ENCODE peak calls at places on chromosomes 12 and 14, in four cellular contexts. C is GM06990; O is CD8-positive, alpha-beta T cell; A is foreskin fibroblast. U is an unnamed sample.

GRCh38 chr14:32991706-32992105 is 53.0 kb downstream of the NPAS3 start:
- DNase-seq in C (no peak), O (no peak), A (no peak), U (no peak)

GRCh38 chr12:127588224-127588623 is 678.7 kb upstream of the TMEM132C start:
- DNase-seq in C (no peak), O (no peak), A (peak), U (peak)

GRCh38 chr12:123942911-123943648 is 29.6 kb downstream of the CCDC92 start:
- DNase-seq in C (no peak), O (no peak), A (peak), U (peak)

GRCh38 chr12:3195859-3196483 is 118.8 kb downstream of the TSPAN9 start:
- DNase-seq in C (no peak), O (no peak), A (no peak), U (no peak)

GRCh38 chr14:104805326-104805678 is 4.4 kb downstream of the ZBTB42 start:
- DNase-seq in C (no peak), O (no peak), A (peak), U (no peak)

GRCh38 chr12:32558941-32559340 is 120.2 kb upstream of the DNM1L start:
- DNase-seq in C (peak), O (no peak), A (peak), U (peak)

GRCh38 chr12:79487386-79488110 is 203.2 kb downstream of the PAWR start:
- DNase-seq in C (no peak), O (no peak), A (no peak), U (no peak)

GRCh38 chr14:36659010-36659821 is 2.4 kb upstream of the PAX9 start:
- DNase-seq in C (no peak), O (no peak), A (no peak), U (no peak)

GRCh38 chr12:131096681-131097181 is 143.0 kb downstream of the ADGRD1 start:
- DNase-seq in C (no peak), O (no peak), A (no peak), U (no peak)

GRCh38 chr12:61750604-61751003 is 509.6 kb upstream of the USP15 start:
- DNase-seq in C (no peak), O (no peak), A (peak), U (no peak)

GRCh38 chr12:106645074-106645421 is 62.2 kb downstream of the RFX4 start:
- DNase-seq in C (no peak), O (no peak), A (no peak), U (no peak)

GRCh38 chr14:77681196-77682157 is 26.3 kb downstream of the ALKBH1 start:
- DNase-seq in C (no peak), O (no peak), A (peak), U (no peak)

GRCh38 chr14:66575014-66575413 is 67.1 kb downstream of the GPHN start:
- DNase-seq in C (no peak), O (no peak), A (no peak), U (no peak)

GRCh38 chr12:53501615-53502181 is 615 bp downstream of the TARBP2 start:
- DNase-seq in C (no peak), O (no peak), A (no peak), U (no peak)

GRCh38 chr12:71335668-71336257 is 103.8 kb upstream of the LGR5 start:
- DNase-seq in C (no peak), O (no peak), A (peak), U (no peak)

GRCh38 chr14:52640137-52640536 is 55.2 kb downstream of the ERO1A start:
- DNase-seq in C (no peak), O (no peak), A (no peak), U (no peak)

GRCh38 chr12:59372971-59373370 is 222.9 kb upstream of the SLC16A7 start:
- DNase-seq in C (no peak), O (no peak), A (peak), U (no peak)

GRCh38 chr12:56634242-56634836 is 4.2 kb upstream of the BAZ2A start:
- DNase-seq in C (peak), O (peak), A (peak), U (no peak)

GRCh38 chr12:45223868-45224267 is 8.0 kb downstream of the ANO6 start:
- DNase-seq in C (no peak), O (no peak), A (no peak), U (no peak)

GRCh38 chr12:44763021-44763420 is 113.1 kb downstream of the NELL2 start:
- DNase-seq in C (no peak), O (no peak), A (no peak), U (no peak)

GRCh38 chr12:2299207-2299606 is 246.4 kb downstream of the CACNA1C start:
- DNase-seq in C (no peak), O (no peak), A (no peak), U (no peak)

GRCh38 chr14:30223966-30224365 is 296.3 kb upstream of the PRKD1 start:
- DNase-seq in C (no peak), O (no peak), A (no peak), U (no peak)

GRCh38 chr12:104764225-104765073 is 193.6 kb downstream of the SLC41A2 start:
- DNase-seq in C (peak), O (no peak), A (peak), U (no peak)

GRCh38 chr14:80930836-80931389 is 10.6 kb downstream of the CEP128 start:
- DNase-seq in C (peak), O (peak), A (peak), U (peak)

GRCh38 chr14:104708606-104709268 is 15.3 kb upstream of the ADSS1 start:
- DNase-seq in C (peak), O (peak), A (peak), U (no peak)

GRCh38 chr14:102574840-102575478 is 17.5 kb upstream of the RCOR1 start:
- DNase-seq in C (no peak), O (no peak), A (peak), U (no peak)

GRCh38 chr12:116415408-116416108 is 138.1 kb upstream of the MED13L start:
- DNase-seq in C (no peak), O (no peak), A (no peak), U (no peak)

GRCh38 chr12:70334742-70335141 is 31.3 kb upstream of the KCNMB4 start:
- DNase-seq in C (no peak), O (no peak), A (no peak), U (no peak)

GRCh38 chr12:96000858-96001257 is 4.7 kb upstream of the HAL start:
- DNase-seq in C (no peak), O (no peak), A (no peak), U (no peak)

GRCh38 chr12:96006727-96007126 is 10.6 kb upstream of the HAL start:
- DNase-seq in C (no peak), O (no peak), A (no peak), U (no peak)
- TF ChIP-seq CTCF in C (no peak), O (no peak), A (no peak), U (no peak)

DNA sequence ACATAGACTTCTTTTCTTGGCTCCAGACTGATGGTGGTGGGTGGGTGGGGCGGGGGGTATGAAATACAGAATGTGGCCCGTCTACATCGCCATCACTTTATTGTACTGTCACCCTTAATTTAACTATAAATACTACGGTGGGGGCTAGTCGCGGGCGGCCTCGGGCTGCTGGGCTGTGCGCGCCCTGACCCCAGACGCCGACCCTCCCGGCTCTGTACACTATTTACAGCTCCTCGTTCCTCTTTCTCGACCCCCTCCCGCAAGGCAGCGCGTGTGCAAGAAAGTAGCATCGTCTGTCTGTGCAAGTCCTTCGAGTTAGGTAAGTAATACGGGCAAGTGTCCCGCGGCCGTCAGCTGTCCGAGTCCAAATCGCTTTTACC is 1.8 kb downstream of the GSC start:
- DNase-seq in C (no peak), O (no peak), A (no peak), U (no peak)
- H3K4me3 ChIP-seq in C (no peak), O (no peak), A (no peak), U (peak)

GRCh38 chr14:100669011-100669412 is 57.7 kb upstream of the DLK1 start:
- DNase-seq in C (no peak), O (no peak), A (no peak), U (no peak)

GRCh38 chr14:100666851-100667250 is 59.8 kb upstream of the DLK1 start:
- DNase-seq in C (no peak), O (no peak), A (no peak), U (no peak)

GRCh38 chr14:100667706-100668105 is 59.0 kb upstream of the DLK1 start:
- DNase-seq in C (no peak), O (no peak), A (no peak), U (no peak)

GRCh38 chr14:100669468-100669867 is 57.2 kb upstream of the DLK1 start:
- DNase-seq in C (no peak), O (no peak), A (peak), U (no peak)

GRCh38 chr14:100668352-100668751 is 58.3 kb upstream of the DLK1 start:
- DNase-seq in C (no peak), O (no peak), A (no peak), U (no peak)
- TF ChIP-seq CTCF in C (no peak), O (no peak), A (no peak), U (no peak)

GRCh38 chr12:9701380-9702154 is 31.3 kb downstream of the CLECL1 start:
- DNase-seq in C (no peak), O (no peak), A (no peak), U (no peak)
- H3K4me3 ChIP-seq in C (no peak), O (peak), A (no peak), U (no peak)

DNA sequence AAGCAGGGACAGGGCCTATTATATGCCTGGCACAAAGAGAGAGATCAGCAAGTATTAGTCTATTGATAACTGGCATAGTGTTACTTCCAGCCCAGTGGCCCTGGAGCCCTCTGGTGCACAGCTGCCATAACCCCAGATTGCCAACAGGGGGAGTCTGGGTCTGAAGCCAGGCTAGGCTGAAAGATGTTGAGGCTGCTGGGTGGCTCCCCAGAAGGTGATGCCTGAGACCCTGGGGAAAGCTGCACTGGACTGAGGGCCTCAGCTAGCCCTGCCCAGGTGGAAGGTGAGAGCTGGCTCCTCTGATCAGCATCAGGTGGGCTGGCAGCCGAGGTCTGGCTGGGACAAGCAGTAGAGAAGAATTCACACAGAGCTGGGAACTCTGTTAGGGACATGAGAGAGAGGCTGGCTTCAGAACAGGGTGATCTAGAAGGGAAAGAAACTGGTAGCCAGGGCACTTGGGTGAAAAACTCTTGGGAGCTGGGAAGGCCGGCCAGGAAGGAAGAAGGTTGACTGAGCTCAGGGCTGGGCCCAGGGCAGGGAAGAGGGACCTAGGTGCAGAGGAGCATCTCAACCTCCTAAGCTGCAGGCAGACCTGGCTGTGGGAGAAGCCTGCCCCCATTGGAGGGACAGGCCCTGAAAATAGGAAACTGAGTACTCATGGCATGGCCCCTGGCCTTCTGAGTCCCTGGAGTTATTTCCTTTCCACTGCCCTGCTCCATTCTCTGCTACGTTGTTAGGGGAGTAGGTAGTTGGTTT is 3.9 kb downstream of the GZMH start:
- DNase-seq in C (peak), O (peak), A (no peak), U (no peak)
- TF ChIP-seq CTCF in C (peak), O (peak), A (peak), U (peak)

GRCh38 chr14:61043506-61043905 is 62.5 kb downstream of the SLC38A6 start:
- DNase-seq in C (no peak), O (no peak), A (no peak), U (no peak)
- H3K4me3 ChIP-seq in C (no peak), O (no peak), A (no peak), U (no peak)

DNA sequence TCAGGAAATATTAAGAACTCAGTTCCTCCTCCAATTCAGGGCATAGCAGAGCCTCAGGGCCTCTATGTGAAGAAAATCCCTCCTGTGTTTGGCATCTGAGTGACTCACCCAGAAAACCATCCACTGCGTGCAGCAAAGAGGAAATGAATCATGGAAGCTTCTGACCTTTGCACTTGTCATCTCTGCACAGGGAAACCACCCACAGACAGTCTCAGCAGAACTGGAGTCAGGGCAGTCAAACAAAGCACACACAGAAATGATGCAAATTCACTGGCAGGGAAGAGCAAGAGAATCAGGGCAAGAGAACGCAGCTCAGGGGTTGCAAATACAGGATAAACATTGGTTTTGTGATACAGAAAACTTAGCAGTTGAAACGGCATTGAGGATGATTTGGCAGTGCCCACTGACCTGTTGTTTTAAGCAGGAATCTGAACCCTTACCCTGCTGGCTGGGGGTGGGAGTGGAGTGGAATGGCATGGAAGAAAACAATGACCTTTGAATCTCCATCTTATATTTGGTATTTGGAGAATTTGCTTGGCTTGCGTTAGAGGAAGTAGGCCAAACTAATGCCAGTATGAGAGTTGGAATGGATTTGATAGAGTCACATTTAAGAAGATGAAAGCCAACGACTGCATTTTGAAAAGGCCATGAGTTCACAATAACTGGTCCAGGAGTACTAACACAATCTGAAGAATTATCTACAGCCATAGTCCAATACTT is 53.5 kb downstream of the PHLDA1 start:
- DNase-seq in C (peak), O (peak), A (peak), U (peak)
- TF ChIP-seq CTCF in C (no peak), O (no peak), A (no peak), U (no peak)

GRCh38 chr12:77644915-77645605 is 185.6 kb upstream of the NAV3 start:
- DNase-seq in C (no peak), O (no peak), A (no peak), U (no peak)

GRCh38 chr12:77645966-77646598 is 184.6 kb upstream of the NAV3 start:
- DNase-seq in C (no peak), O (no peak), A (no peak), U (no peak)

GRCh38 chr12:77642246-77642645 is 188.4 kb upstream of the NAV3 start:
- DNase-seq in C (no peak), O (no peak), A (no peak), U (no peak)

DNA sequence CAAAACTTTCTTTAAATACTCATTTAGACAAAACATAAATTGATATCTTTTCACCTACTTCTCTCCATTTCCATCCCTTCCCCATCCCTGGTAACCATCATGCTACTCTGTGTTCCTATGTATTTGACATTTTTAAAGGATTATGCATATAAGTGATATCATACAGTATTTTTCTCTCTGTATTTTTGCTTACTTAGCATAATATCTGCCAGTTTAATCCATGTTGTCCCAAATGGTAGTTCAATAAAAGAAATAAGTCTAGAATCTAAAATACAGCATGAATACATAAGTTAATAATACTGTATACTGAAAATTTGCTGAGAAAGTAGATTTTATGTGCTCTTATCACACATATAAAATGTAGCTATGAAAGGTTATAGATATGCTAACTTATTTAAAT is 190.3 kb upstream of the NAV3 start:
- DNase-seq in C (no peak), O (no peak), A (no peak), U (no peak)
- H3K4me3 ChIP-seq in C (no peak), O (no peak), A (no peak), U (no peak)

DNA sequence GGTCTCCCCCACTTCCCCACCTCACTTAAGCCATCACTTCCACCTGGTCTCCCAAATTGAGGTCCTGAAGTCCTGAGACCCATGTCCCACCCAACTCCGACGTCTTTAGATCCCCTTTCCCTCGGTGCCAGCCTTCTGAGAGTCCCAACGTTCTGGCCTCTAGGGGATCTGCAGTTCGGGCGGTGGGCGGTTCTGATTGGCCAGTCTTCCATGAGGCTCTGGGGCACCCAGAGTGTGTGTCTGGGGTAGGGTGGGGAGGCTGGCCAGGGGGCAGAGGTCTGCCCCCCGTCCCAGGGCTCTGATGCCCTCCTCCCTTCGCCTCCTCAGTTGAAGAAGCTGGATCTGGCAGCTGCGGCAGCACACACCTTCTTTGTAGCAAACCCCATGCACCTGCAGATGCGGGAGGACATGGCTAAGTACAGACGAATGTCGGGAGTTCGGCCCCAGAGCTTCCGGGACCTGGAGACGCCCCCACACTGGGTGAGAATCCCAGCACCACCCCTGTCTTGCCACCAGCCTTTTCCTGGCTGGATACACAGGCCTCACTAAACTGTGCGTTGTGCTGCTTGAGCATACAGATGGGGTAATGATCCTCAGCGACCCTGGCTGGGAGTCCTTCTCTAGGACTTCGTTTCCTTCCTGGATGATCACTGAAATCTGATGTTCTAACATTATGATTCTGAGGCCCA is 1.5 kb downstream of the P3H3 start:
- DNase-seq in C (no peak), O (no peak), A (peak), U (no peak)
- TF ChIP-seq CTCF in C (no peak), O (no peak), A (peak), U (peak)